ENCODE peak calls at places on chromosomes 6 and 20, in five cellular contexts. G is lower lobe of right lung; U is tibial artery; N is right cardiac atrium; R is naive thymus-derived CD4-positive, alpha-beta T cell. K is an unnamed sample.

GRCh38 chr20:38599410-38599882 is 2.2 kb upstream of the ARHGAP40 start:
- DNase-seq in U (no peak), N (peak; percentile 75), R (no peak), G (peak; percentile 88), K (no peak)

GRCh38 chr6:159099311-159099710 is 54.5 kb upstream of the TAGAP start:
- DNase-seq in R (no peak), U (no peak), N (no peak), G (no peak), K (no peak)

GRCh38 chr6:113476937-113477839 is 380.0 kb upstream of the MARCKS start:
- DNase-seq in N (no peak), R (no peak), U (no peak), G (no peak), K (no peak)

GRCh38 chr6:106134087-106134770 is 48.1 kb downstream of the PRDM1 start:
- DNase-seq in N (no peak), U (no peak), G (no peak), R (no peak), K (no peak)

GRCh38 chr6:92790381-92790780 is 629.0 kb downstream of the EPHA7 start:
- DNase-seq in N (no peak), U (no peak), R (no peak), G (no peak), K (no peak)

GRCh38 chr6:151119823-151120524 is 119.8 kb upstream of the AKAP12 start:
- DNase-seq in N (no peak), U (no peak), G (no peak), R (no peak), K (no peak)

GRCh38 chr6:150764638-150765456 is 100.7 kb upstream of the MTHFD1L start:
- DNase-seq in U (no peak), G (no peak), N (no peak), R (no peak), K (no peak)

GRCh38 chr6:47908271-47908670 is 126.4 kb downstream of the OPN5 start:
- DNase-seq in U (no peak), R (no peak), N (no peak), G (no peak), K (no peak)

GRCh38 chr6:158389188-158389919 is 77.1 kb downstream of the TULP4 start:
- DNase-seq in U (no peak), N (no peak), G (no peak), R (no peak), K (no peak)

GRCh38 chr6:68638225-68638900 is 3.3 kb downstream of the ADGRB3 start:
- DNase-seq in U (no peak), G (no peak), R (no peak), N (peak; percentile 63), K (no peak)

GRCh38 chr6:141252828-141253608 is 879.7 kb upstream of the GJE1 start:
- DNase-seq in U (no peak), R (no peak), G (no peak), N (no peak), K (no peak)

GRCh38 chr6:36735110-36735971 is 37.7 kb downstream of the RAB44 start:
- DNase-seq in N (peak; percentile 96), R (peak; percentile 14), U (peak; percentile 94), G (peak; percentile 71), K (no peak)

GRCh38 chr20:3181270-3181669 is 7.9 kb upstream of the LZTS3 start:
- DNase-seq in R (no peak), N (no peak), U (no peak), G (no peak), K (no peak)

GRCh38 chr20:45545754-45546453 is 1.3 kb downstream of the EPPIN start:
- DNase-seq in N (no peak), R (no peak), G (no peak), U (no peak), K (peak; percentile 41)

GRCh38 chr20:45949542-45950329 is 15.3 kb downstream of the PCIF1 start:
- DNase-seq in N (peak; percentile 49), U (no peak), G (no peak), R (no peak), K (no peak)

GRCh38 chr6:22106445-22106844 is 190.4 kb downstream of the PRL start:
- DNase-seq in R (no peak), G (no peak), N (no peak), U (no peak), K (no peak)

GRCh38 chr20:63082308-63082938 is 75.7 kb upstream of the BHLHE23 start:
- DNase-seq in N (peak; percentile 81), U (peak; percentile 60), R (peak; percentile 24), G (peak; percentile 45), K (no peak)

GRCh38 chr6:40962241-40962640 is 76.8 kb downstream of the UNC5CL start:
- DNase-seq in G (no peak), R (no peak), U (no peak), N (no peak), K (no peak)

GRCh38 chr6:99093781-99094180 is 146.0 kb upstream of the FBXL4 start:
- DNase-seq in N (no peak), R (no peak), G (no peak), U (no peak), K (no peak)

GRCh38 chr6:165231581-165232276 is 77.7 kb downstream of the C6orf118 start:
- DNase-seq in G (no peak), U (no peak), R (no peak), N (no peak), K (peak; percentile 20)

GRCh38 chr20:53940356-53940694 is 130.1 kb downstream of the BCAS1 start:
- DNase-seq in R (no peak), G (no peak), U (no peak), N (no peak), K (no peak)

GRCh38 chr20:53940883-53941546 is 129.4 kb downstream of the BCAS1 start:
- DNase-seq in G (no peak), U (no peak), R (no peak), N (peak; percentile 79), K (no peak)

GRCh38 chr20:53937929-53938367 is 132.4 kb downstream of the BCAS1 start:
- DNase-seq in R (no peak), N (no peak), G (no peak), U (no peak), K (no peak)

GRCh38 chr20:53938739-53939138 is 131.7 kb downstream of the BCAS1 start:
- DNase-seq in U (no peak), R (no peak), N (no peak), G (no peak), K (no peak)

GRCh38 chr20:53939554-53940355 is 130.6 kb downstream of the BCAS1 start:
- DNase-seq in R (peak; percentile 45), U (peak; percentile 93), G (peak; percentile 93), N (peak; percentile 97), K (peak; percentile 91)
- H3K27ac ChIP-seq in R (no peak overlapping the region), U (peak overlapping the region; percentile 36), G (peak overlapping the region; percentile 70), N (peak overlapping the region; percentile 56), K (no peak overlapping the region)

GRCh38 chr20:40681684-40682083 is 7.4 kb downstream of the MAFB start:
- DNase-seq in N (no peak), U (no peak), R (no peak), G (no peak), K (no peak)

GRCh38 chr20:40685349-40685748 is 3.7 kb downstream of the MAFB start:
- DNase-seq in N (no peak), G (no peak), R (no peak), U (peak; percentile 60), K (no peak)

GRCh38 chr20:40682104-40683045 is 6.7 kb downstream of the MAFB start:
- DNase-seq in G (peak; percentile 74), N (peak; percentile 86), R (no peak), U (peak; percentile 75), K (no peak)

GRCh38 chr20:40683221-40683893 is 5.7 kb downstream of the MAFB start:
- DNase-seq in N (peak; percentile 86), U (peak; percentile 80), G (peak; percentile 69), R (no peak), K (no peak)

GRCh38 chr20:40683894-40684268 is 5.2 kb downstream of the MAFB start:
- DNase-seq in U (no peak), R (no peak), N (no peak), G (no peak), K (no peak)
- H3K27me3 ChIP-seq in U (no peaks in the 10 kb centered on the region), R (peaks cover 7% of the 10 kb centered on the region), N (no peaks in the 10 kb centered on the region), G (peaks cover 8% of the 10 kb centered on the region), K (peaks cover 68% of the 10 kb centered on the region)

DNA sequence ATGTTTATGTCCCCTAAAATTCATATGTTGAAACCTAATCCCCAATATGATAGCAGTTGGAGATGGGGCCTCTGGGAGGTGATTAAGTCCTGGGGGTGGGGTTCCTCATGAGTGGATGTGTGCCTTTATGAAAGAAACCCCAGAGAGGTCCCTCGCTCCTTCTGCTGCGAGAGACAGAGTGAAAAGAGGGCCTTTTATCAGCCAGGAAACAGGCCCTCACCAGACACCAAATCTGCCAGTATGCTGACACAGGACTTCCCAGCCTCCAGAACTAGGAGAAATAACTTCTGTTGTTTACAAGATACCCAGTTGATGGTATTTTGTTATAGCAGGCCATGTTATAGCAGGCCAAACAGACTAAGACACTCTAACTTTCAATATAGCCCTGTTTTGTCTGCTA is 100.9 kb upstream of the NFATC2 start:
- DNase-seq in G (no peak), U (no peak), R (no peak), N (no peak), K (no peak)
- H3K27ac ChIP-seq in G (peak overlapping the region; percentile 36), U (no peak overlapping the region), R (no peak overlapping the region), N (no peak overlapping the region), K (no peak overlapping the region)

GRCh38 chr6:104958720-104959452 is 2.0 kb downstream of the LIN28B start:
- DNase-seq in R (no peak), G (no peak), U (no peak), N (no peak), K (no peak)
- H3K27me3 ChIP-seq in R (peaks cover 17% of the 10 kb centered on the region), G (peaks cover 64% of the 10 kb centered on the region), U (peaks cover 51% of the 10 kb centered on the region), N (no peaks in the 10 kb centered on the region), K (no peaks in the 10 kb centered on the region)

DNA sequence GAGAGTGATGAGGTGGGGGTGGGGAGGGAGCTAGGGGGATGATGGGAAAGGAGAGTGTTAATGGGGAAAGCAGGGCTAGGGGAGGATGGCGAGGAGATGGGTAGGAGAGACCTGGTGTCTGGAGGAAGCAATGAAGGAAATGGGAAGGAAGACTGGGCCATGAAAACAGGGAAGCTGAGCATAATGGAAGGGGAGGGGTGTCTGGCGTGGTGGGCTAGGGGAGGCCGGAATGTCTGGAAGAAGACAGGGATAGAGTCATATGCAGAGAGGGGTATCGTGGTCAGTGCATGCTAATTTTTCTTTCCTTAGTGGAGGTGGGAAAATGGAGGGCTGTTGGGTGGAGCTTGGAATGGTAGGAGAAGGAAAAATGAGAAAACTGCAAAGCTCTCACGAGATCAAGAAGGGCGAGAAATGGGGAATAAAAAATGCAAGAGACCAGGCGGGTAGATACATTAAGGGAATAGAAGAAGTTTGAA is 423 bp downstream of the KLHDC3 start:
- DNase-seq in G (no peak), N (no peak), U (no peak), R (no peak), K (no peak)
- H3K27ac ChIP-seq in G (peak overlapping the region; percentile 76), N (peak overlapping the region; percentile 28), U (peak overlapping the region; percentile 85), R (peak overlapping the region; percentile 84), K (no peak overlapping the region)

DNA sequence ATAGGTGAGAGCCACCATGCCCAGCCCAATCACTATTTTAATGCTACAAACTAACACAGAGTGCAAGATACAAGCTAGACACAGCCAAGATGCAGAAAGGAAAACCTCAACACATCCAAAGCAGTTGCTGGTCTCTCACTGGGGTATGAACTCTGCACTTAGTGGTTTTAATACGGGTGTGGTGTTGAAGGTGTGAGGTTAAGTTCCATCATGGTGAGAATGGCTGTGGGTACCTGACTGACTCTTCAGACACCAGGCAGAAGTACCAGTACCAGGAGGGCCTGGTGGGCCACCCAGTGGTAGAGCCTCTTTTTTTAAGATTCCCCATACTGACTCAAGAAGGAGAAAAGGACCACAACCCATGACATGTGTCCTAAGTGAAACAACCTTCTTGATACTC is 13.0 kb downstream of the GNAS-AS1 start:
- DNase-seq in U (no peak), R (no peak), G (no peak), N (no peak), K (no peak)
- H3K27me3 ChIP-seq in U (peaks cover 68% of the 10 kb centered on the region), R (peaks cover 4% of the 10 kb centered on the region), G (peaks cover 48% of the 10 kb centered on the region), N (no peaks in the 10 kb centered on the region), K (peaks cover 8% of the 10 kb centered on the region)